ENCODE peak calls at places on chromosomes 11 and 22, in five cellular contexts. L, C, Y, S and H are unnamed samples.
A peak's percentile ranks its signal among the peaks of the same experiment; 100 is the strongest.

GRCh38 chr11:46353706-46354105 is 6.4 kb downstream of the DGKZ start:
- DNase-seq in S (no peak), L (peak; percentile 50), C (no peak), Y (no peak), H (no peak)

GRCh38 chr11:359181-359714 is 10.1 kb upstream of the B4GALNT4 start:
- DNase-seq in S (no peak), L (no peak), C (no peak), Y (no peak), H (no peak)

GRCh38 chr22:42868751-42869251 is 11.7 kb upstream of the ARFGAP3 start:
- DNase-seq in Y (peak; percentile 94), C (peak; percentile 53), S (no peak), L (peak; percentile 17), H (peak; percentile 55)

GRCh38 chr11:66335531-66336233 is 552 bp downstream of the RIN1 start:
- DNase-seq in L (peak; percentile 59), Y (no peak), S (no peak), C (peak; percentile 24), H (peak; percentile 38)

GRCh38 chr11:79417069-79417920 is 23.5 kb downstream of the TENM4 start:
- DNase-seq in L (peak; percentile 28), S (no peak), C (no peak), Y (no peak), H (no peak)

GRCh38 chr11:22441831-22442230 is 103.7 kb downstream of the SLC17A6 start:
- DNase-seq in S (no peak), L (no peak), C (no peak), Y (no peak), H (no peak)

GRCh38 chr11:11384829-11385228 is 31.8 kb upstream of the CSNK2A3 start:
- DNase-seq in C (no peak), Y (no peak), L (no peak), S (no peak), H (no peak)

GRCh38 chr11:85886089-85887056 is 31.2 kb downstream of the CCDC83 start:
- DNase-seq in L (peak; percentile 65), C (no peak), Y (no peak), S (no peak), H (no peak)

GRCh38 chr22:27996529-27996925 is 77.5 kb upstream of the PITPNB start:
- DNase-seq in S (no peak), L (no peak), C (no peak), Y (no peak), H (no peak)

GRCh38 chr22:31210830-31211503 is 1.1 kb upstream of the LIMK2 start:
- DNase-seq in L (no peak), Y (no peak), S (no peak), C (peak; percentile 41), H (no peak)

GRCh38 chr11:117872962-117873827 is 3.3 kb downstream of the FXYD6 start:
- DNase-seq in S (no peak), C (no peak), L (no peak), Y (no peak), H (no peak)

GRCh38 chr11:21421930-21422329 is 752.5 kb downstream of the NELL1 start:
- DNase-seq in Y (no peak), L (no peak), S (no peak), C (no peak), H (no peak)

GRCh38 chr11:61699737-61700160 is 19.6 kb downstream of the DAGLA start:
- DNase-seq in S (no peak), L (no peak), Y (peak; percentile 86), C (no peak), H (peak; percentile 79)

GRCh38 chr22:41343300-41343699 is 38.4 kb upstream of the TEF start:
- DNase-seq in L (no peak), Y (no peak), S (no peak), C (no peak), H (no peak)

GRCh38 chr11:456533-456932 is 6.5 kb downstream of the PTDSS2 start:
- DNase-seq in C (no peak), S (no peak), L (no peak), Y (no peak), H (no peak)

GRCh38 chr22:19497245-19497644 is 17.5 kb downstream of the CDC45 start:
- DNase-seq in L (peak; percentile 97), Y (peak; percentile 27), C (no peak), S (no peak), H (no peak)

GRCh38 chr22:45553333-45554039 is 50.8 kb downstream of the FBLN1 start:
- DNase-seq in C (peak; percentile 86), Y (peak; percentile 64), S (peak; percentile 57), L (peak; percentile 93), H (peak; percentile 77)

GRCh38 chr11:6572215-6572614 is 31.2 kb downstream of the RRP8 start:
- DNase-seq in Y (no peak), L (peak; percentile 84), C (no peak), S (no peak), H (no peak)

GRCh38 chr11:69215216-69215615 is 59.5 kb downstream of the SMIM38 start:
- DNase-seq in S (no peak), C (peak; percentile 1), L (no peak), Y (peak; percentile 12), H (no peak)